ENCODE peak calls at places on chromosome 18, in four cellular contexts. G is K562, U is GM12878, A is HepG2. Y is an unnamed sample.

GRCh38 chr18:7177131-7177744 is 53.7 kb upstream of the LRRC30 start:
- DNase-seq in G (peak), A (peak), U (no peak), Y (peak)

GRCh38 chr18:70149156-70149555 is 56.3 kb downstream of the RTTN start:
- DNase-seq in A (no peak), U (no peak), G (no peak), Y (no peak)

GRCh38 chr18:13465126-13465446 is 246.5 kb downstream of the LDLRAD4 start:
- DNase-seq in U (no peak), A (no peak), G (no peak), Y (no peak)

GRCh38 chr18:45222200-45222599 is 393.1 kb upstream of the SLC14A2 start:
- DNase-seq in U (no peak), G (no peak), A (no peak), Y (no peak)

GRCh38 chr18:62128157-62128556 is 58.7 kb downstream of the PIGN start:
- DNase-seq in A (no peak), G (no peak), U (no peak), Y (no peak)

GRCh38 chr18:34661464-34662087 is 48.5 kb upstream of the DTNA start:
- DNase-seq in A (peak), G (peak), U (no peak), Y (no peak)

GRCh38 chr18:58813821-58814220 is 50.9 kb upstream of the ZNF532 start:
- DNase-seq in A (no peak), G (no peak), U (no peak), Y (no peak)

GRCh38 chr18:58364867-58365533 is 263.9 kb downstream of the ALPK2 start:
- DNase-seq in U (no peak), A (no peak), G (no peak), Y (no peak)

GRCh38 chr18:10247402-10248117 is 206.9 kb upstream of the APCDD1 start:
- DNase-seq in A (no peak), U (no peak), G (no peak), Y (no peak)

GRCh38 chr18:34929336-34929780 is 111.9 kb upstream of the MAPRE2 start:
- DNase-seq in U (no peak), G (peak), A (peak), Y (no peak)

GRCh38 chr18:3015203-3015590 is 2.3 kb upstream of the LPIN2 start:
- DNase-seq in A (peak), G (peak), U (no peak), Y (no peak)

GRCh38 chr18:63119647-63120046 is 199.9 kb downstream of the BCL2 start:
- DNase-seq in U (no peak), G (no peak), A (peak), Y (peak)

GRCh38 chr18:28032177-28032576 is 144.8 kb downstream of the CDH2 start:
- DNase-seq in G (no peak), A (no peak), U (no peak), Y (no peak)

GRCh38 chr18:7924616-7925015 is 357.5 kb downstream of the PTPRM start:
- DNase-seq in A (no peak), G (no peak), U (no peak), Y (no peak)

DNA sequence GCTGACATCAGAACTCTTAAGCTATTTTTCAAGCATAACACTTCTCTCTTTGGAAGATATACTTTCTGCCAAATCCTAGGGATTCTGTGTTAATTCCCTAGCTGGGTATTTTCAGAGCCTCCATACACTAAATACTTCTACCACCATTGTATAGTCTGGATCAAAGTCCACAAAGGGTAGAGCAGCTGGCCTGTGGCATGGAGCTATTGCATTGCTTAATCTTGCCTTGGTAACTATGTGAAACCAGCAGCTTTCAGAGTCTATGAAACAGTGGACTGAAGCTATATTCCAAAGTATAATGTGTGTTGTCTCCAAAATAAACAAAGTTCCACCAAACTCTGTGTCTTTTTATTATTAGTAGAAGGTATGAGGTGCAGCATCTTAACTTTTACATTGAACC is 296.9 kb upstream of the CDH19 start:
- DNase-seq in G (no peak), U (no peak), A (peak), Y (no peak)
- TF ChIP-seq TCF7 in G (no peak), U (no peak), A (no peak), Y (no peak)

GRCh38 chr18:31942301-31942998 is 478 bp downstream of the TRAPPC8 start:
- DNase-seq in G (peak), A (no peak), U (no peak), Y (peak)

GRCh38 chr18:31942999-31943894 is at the start of gene TRAPPC8:
- DNase-seq in G (peak), U (peak), A (peak), Y (peak)

GRCh38 chr18:31946305-31947046 is 3.5 kb upstream of the TRAPPC8 start:
- DNase-seq in U (no peak), A (no peak), G (no peak), Y (peak)

GRCh38 chr18:31941010-31941809 is 1.7 kb downstream of the TRAPPC8 start:
- DNase-seq in A (peak), U (no peak), G (no peak), Y (no peak)

GRCh38 chr18:31943895-31944816 is 1.2 kb upstream of the TRAPPC8 start:
- DNase-seq in A (no peak), U (no peak), G (peak), Y (no peak)
- TF ChIP-seq CREM in A (no peak), U (no peak), G (no peak), Y (no peak)

GRCh38 chr18:5237083-5237722 is 40.1 kb upstream of the AKAIN1 start:
- DNase-seq in A (peak), U (no peak), G (no peak), Y (peak)

GRCh38 chr18:5238371-5238758 is 41.3 kb upstream of the AKAIN1 start:
- DNase-seq in G (peak), A (peak), U (no peak), Y (peak)

GRCh38 chr18:5239447-5239846 is 42.4 kb upstream of the AKAIN1 start:
- DNase-seq in U (no peak), G (no peak), A (no peak), Y (no peak)

GRCh38 chr18:5237723-5238370 is 40.8 kb upstream of the AKAIN1 start:
- DNase-seq in A (peak), G (peak), U (peak), Y (peak)
- TF ChIP-seq ESRRA in A (peak), G (peak), U (no peak), Y (no peak)

GRCh38 chr18:79952996-79953559 is 1.6 kb upstream of the SLC66A2 start:
- DNase-seq in G (no peak), A (no peak), U (no peak), Y (peak)
- TF ChIP-seq TCF7 in G (no peak), A (no peak), U (no peak), Y (no peak)

GRCh38 chr18:26909599-26910290 is 44.2 kb upstream of the AQP4 start:
- DNase-seq in G (no peak), U (no peak), A (peak), Y (no peak)
- TF ChIP-seq CREM in G (no peak), U (no peak), A (no peak), Y (no peak)

GRCh38 chr18:60732146-60732545 is 359.6 kb upstream of the MC4R start:
- DNase-seq in G (no peak), U (no peak), A (no peak), Y (no peak)
- TF ChIP-seq ESRRA in G (no peak), U (no peak), A (no peak), Y (no peak)

GRCh38 chr18:77087391-77088141 is 45.0 kb downstream of the MBP start:
- DNase-seq in G (no peak), U (no peak), A (no peak), Y (peak)

GRCh38 chr18:77086656-77087390 is 45.8 kb downstream of the MBP start:
- DNase-seq in U (no peak), A (no peak), G (no peak), Y (peak)

GRCh38 chr18:77084757-77085035 is 47.9 kb downstream of the MBP start:
- DNase-seq in G (no peak), A (no peak), U (no peak), Y (no peak)

GRCh38 chr18:77088977-77089795 is 43.4 kb downstream of the MBP start:
- DNase-seq in G (no peak), U (no peak), A (no peak), Y (peak)

GRCh38 chr18:77086034-77086433 is 46.5 kb downstream of the MBP start:
- DNase-seq in U (no peak), A (no peak), G (no peak), Y (no peak)
- TF ChIP-seq TCF7 in U (no peak), A (no peak), G (no peak), Y (no peak)

GRCh38 chr18:48992791-48993555 is 42.2 kb upstream of the SMAD7 start:
- DNase-seq in G (no peak), U (peak), A (no peak), Y (no peak)
- TF ChIP-seq CREM in G (peak), U (no peak), A (no peak), Y (no peak)

DNA sequence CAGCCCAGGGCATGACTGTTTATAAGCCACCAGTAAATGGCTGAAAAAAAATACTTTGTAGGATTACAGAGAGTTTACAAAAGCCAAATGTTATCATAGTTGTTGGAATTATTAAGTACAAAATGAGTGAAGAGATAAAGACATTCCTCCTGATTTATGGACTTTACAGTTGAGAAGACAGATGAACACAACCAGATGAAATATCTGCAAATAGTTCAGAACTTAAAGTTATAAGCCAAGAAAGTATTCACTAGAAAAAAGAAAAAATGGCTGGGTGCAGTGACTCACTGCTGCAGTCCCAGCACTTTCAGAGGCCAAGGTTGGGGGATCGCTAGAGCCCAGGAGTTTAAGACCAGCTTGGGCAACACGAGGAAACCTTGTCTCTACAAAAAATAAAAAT is 11.2 kb downstream of the PMAIP1 start:
- DNase-seq in G (no peak), A (no peak), U (no peak), Y (no peak)
- TF ChIP-seq ESRRA in G (no peak), A (no peak), U (no peak), Y (no peak)

GRCh38 chr18:24567199-24567598 is 106.8 kb downstream of the HRH4 start:
- DNase-seq in U (no peak), A (no peak), G (no peak), Y (no peak)
- TF ChIP-seq TCF7 in U (no peak), A (no peak), G (no peak), Y (no peak)